ENCODE peak calls at places on chromosomes 7 and 10, in five cellular contexts. J is NCI-H2081 treated with DMSO at 0.1 percent for 48 hours; E is posterior vena cava; Y is stimulated activated CD4-positive, alpha-beta T cell treated with anti-CD3 and anti-CD28 coated beads, Interleukin-12 subunit alpha, Interleukin-12 subunit beta, amount 100 ng/mL, for 4 hours; B is GM19239. F is an unnamed sample.

GRCh38 chr7:2527505-2528464 is 8.2 kb downstream of the LFNG start:
- DNase-seq in Y (no peak), J (no peak), B (no peak), E (peak), F (peak)

GRCh38 chr7:128910569-128910945 is at the start of gene KCP:
- DNase-seq in B (no peak), E (peak), Y (no peak), J (no peak), F (no peak)

GRCh38 chr7:20998309-20998708 is 211.6 kb upstream of the SP8 start:
- DNase-seq in J (no peak), E (no peak), Y (no peak), B (no peak), F (no peak)

GRCh38 chr10:37236093-37236492 is 110.7 kb downstream of the ANKRD30A start:
- DNase-seq in E (no peak), Y (no peak), J (no peak), B (no peak), F (no peak)

GRCh38 chr10:50395279-50395678 is 144.0 kb upstream of the ASAH2 start:
- DNase-seq in B (no peak), J (no peak), E (no peak), Y (no peak), F (peak)

GRCh38 chr10:89337493-89337892 is 9.7 kb downstream of the IFIT3 start:
- DNase-seq in J (no peak), B (no peak), Y (peak), E (no peak), F (no peak)

GRCh38 chr10:26199841-26200240 is 16.7 kb upstream of the GAD2 start:
- DNase-seq in Y (no peak), J (peak), B (no peak), E (no peak), F (no peak)

GRCh38 chr7:139741239-139741638 is 36.6 kb downstream of the HIPK2 start:
- DNase-seq in J (no peak), E (no peak), B (no peak), Y (no peak), F (no peak)

GRCh38 chr10:113122947-113123346 is 172.9 kb downstream of the TCF7L2 start:
- DNase-seq in J (no peak), E (no peak), Y (no peak), B (no peak), F (no peak)

GRCh38 chr7:20698469-20698868 is 83.0 kb downstream of the ABCB5 start:
- DNase-seq in J (no peak), Y (no peak), B (no peak), E (no peak), F (no peak)

GRCh38 chr10:118867768-118868167 is 113.0 kb upstream of the CACUL1 start:
- DNase-seq in J (no peak), B (no peak), E (no peak), Y (no peak), F (no peak)

F was measured in right lobe of liver.